ENCODE peak calls at places on chromosomes 16 and 17, in four cellular contexts. Q, A, M and X are unnamed samples.

GRCh38 chr16:80938035-80938927 is 68.4 kb downstream of the CMC2 start:
- DNase-seq in Q (no peak), A (no peak), M (no peak), X (no peak)

GRCh38 chr16:87076950-87077749 is 240.0 kb downstream of the C16orf95 start:
- DNase-seq in Q (no peak), A (peak; percentile 84), M (peak; percentile 63), X (no peak)

GRCh38 chr16:59886021-59886420 is 1151.9 kb upstream of the GOT2 start:
- DNase-seq in Q (no peak), A (no peak), M (no peak), X (no peak)

GRCh38 chr17:45768000-45768399 is 16.1 kb upstream of the CRHR1 start:
- DNase-seq in Q (no peak), A (no peak), M (no peak), X (no peak)

GRCh38 chr16:62170642-62171041 is 134.4 kb upstream of the CDH8 start:
- DNase-seq in Q (no peak), A (no peak), M (no peak), X (no peak)

GRCh38 chr17:28712037-28712704 is 483 bp upstream of the PROCA1 start:
- DNase-seq in Q (no peak), A (no peak), M (no peak), X (no peak)

GRCh38 chr16:51359141-51359960 is 208.3 kb upstream of the SALL1 start:
- DNase-seq in Q (no peak), A (no peak), M (no peak), X (no peak)

GRCh38 chr17:45147102-45147580 is 1.1 kb upstream of the HEXIM1 start:
- DNase-seq in Q (peak; percentile 83), A (no peak), M (peak; percentile 80), X (no peak)

GRCh38 chr17:72336026-72336803 is 215.4 kb downstream of the SOX9 start:
- DNase-seq in Q (no peak), A (no peak), M (no peak), X (no peak)

GRCh38 chr17:16301963-16302855 is 51.1 kb downstream of the CENPV start:
- DNase-seq in Q (no peak), A (no peak), M (no peak), X (no peak)

GRCh38 chr17:78789663-78790181 is 7.6 kb upstream of the CYTH1 start:
- DNase-seq in Q (no peak), A (no peak), M (no peak), X (no peak)

GRCh38 chr17:64291268-64291851 is 28.3 kb upstream of the TEX2 start:
- DNase-seq in Q (no peak), A (no peak), M (peak; percentile 72), X (no peak)

GRCh38 chr17:10380631-10381408 is 8.0 kb upstream of the MYH13 start:
- DNase-seq in Q (no peak), A (no peak), M (no peak), X (no peak)

GRCh38 chr16:28863929-28864886 is 565 bp downstream of the SH2B1 start:
- DNase-seq in Q (no peak), A (no peak), M (peak; percentile 45), X (no peak)

GRCh38 chr17:57619061-57619937 is 125.8 kb downstream of the CCDC182 start:
- DNase-seq in Q (no peak), A (no peak), M (no peak), X (no peak)

GRCh38 chr16:19116711-19117449 is 3.1 kb downstream of the ITPRIPL2 start:
- DNase-seq in Q (no peak), A (no peak), M (peak; percentile 51), X (no peak)

GRCh38 chr17:37293770-37294169 is 82.0 kb upstream of the C17orf78 start:
- DNase-seq in Q (no peak), A (no peak), M (no peak), X (no peak)